ENCODE peak calls at places on chromosome 20, in five cellular contexts. F is mucosa of descending colon, K is Peyer's patch, A is A549, O is body of pancreas. W is an unnamed sample.

GRCh38 chr20:58099956-58100730 is 128.3 kb downstream of the ANKRD60 start:
- DNase-seq in F (no peak), A (no peak), O (no peak), K (no peak), W (no peak)

GRCh38 chr20:14067631-14068030 is 72.3 kb downstream of the MACROD2 start:
- DNase-seq in F (no peak), A (no peak), O (no peak), K (no peak), W (no peak)

GRCh38 chr20:46761566-46761965 is 52.1 kb downstream of the SLC2A10 start:
- DNase-seq in F (no peak), O (no peak), K (no peak), A (no peak), W (no peak)

GRCh38 chr20:25344634-25345033 is 46.0 kb downstream of the ABHD12 start:
- DNase-seq in K (no peak), F (no peak), O (no peak), A (no peak), W (no peak)

GRCh38 chr20:43096471-43096870 is 93.2 kb downstream of the PTPRT start:
- DNase-seq in O (no peak), K (no peak), A (no peak), F (no peak), W (no peak)

GRCh38 chr20:2005831-2006426 is 12.1 kb upstream of the PDYN start:
- DNase-seq in O (peak), A (no peak), F (no peak), K (peak), W (peak)

GRCh38 chr20:53224851-53225250 is 252.7 kb downstream of the TSHZ2 start:
- DNase-seq in F (no peak), O (no peak), A (no peak), K (no peak), W (no peak)

GRCh38 chr20:59669451-59669850 is 65.1 kb downstream of the PHACTR3 start:
- DNase-seq in K (no peak), F (no peak), A (no peak), O (no peak), W (no peak)

GRCh38 chr20:3648941-3649340 is 14.3 kb downstream of the GFRA4 start:
- DNase-seq in F (no peak), O (no peak), A (no peak), K (no peak), W (no peak)

GRCh38 chr20:45449528-45449927 is 20.0 kb upstream of the WFDC2 start:
- DNase-seq in O (no peak), F (no peak), K (no peak), A (no peak), W (no peak)

GRCh38 chr20:41135187-41135887 is 2.0 kb upstream of the PLCG1 start:
- DNase-seq in A (peak), O (peak), K (peak), F (no peak), W (peak)

GRCh38 chr20:23257848-23258746 is 92.5 kb upstream of the NXT1 start:
- DNase-seq in F (no peak), O (no peak), A (no peak), K (no peak), W (no peak)

GRCh38 chr20:43840382-43841070 is 74.1 kb upstream of the TOX2 start:
- DNase-seq in A (peak), K (peak), O (no peak), F (no peak), W (peak)

GRCh38 chr20:1858859-1859258 is 36.3 kb upstream of the SIRPA start:
- DNase-seq in K (no peak), F (no peak), A (no peak), O (no peak), W (no peak)

GRCh38 chr20:20546402-20546801 is 166.0 kb downstream of the RALGAPA2 start:
- DNase-seq in A (no peak), F (no peak), K (no peak), O (no peak), W (no peak)

GRCh38 chr20:41234546-41234945 is 83.0 kb downstream of the ZHX3 start:
- DNase-seq in K (no peak), F (no peak), A (no peak), O (no peak), W (no peak)

GRCh38 chr20:4150095-4150492 is 134.7 kb upstream of the RNF24 start:
- DNase-seq in K (no peak), O (no peak), A (peak), F (no peak), W (no peak)

GRCh38 chr20:58698741-58699141 is 6.1 kb downstream of the NPEPL1 start:
- DNase-seq in O (peak), K (no peak), F (no peak), A (no peak), W (no peak)

GRCh38 chr20:50744143-50744792 is 12.9 kb downstream of the PARD6B start:
- DNase-seq in K (no peak), F (peak), O (peak), A (peak), W (peak)

GRCh38 chr20:47854687-47855212 is 69.5 kb upstream of the SULF2 start:
- DNase-seq in O (no peak), K (no peak), F (no peak), A (peak), W (peak)

GRCh38 chr20:47332381-47333206 is 23.9 kb downstream of the ZMYND8 start:
- DNase-seq in K (no peak), F (no peak), O (no peak), A (no peak), W (no peak)

GRCh38 chr20:58021481-58021880 is 207.0 kb downstream of the ANKRD60 start:
- DNase-seq in A (no peak), F (no peak), O (no peak), K (no peak), W (no peak)

GRCh38 chr20:11140359-11140758 is 466.6 kb upstream of the JAG1 start:
- DNase-seq in F (no peak), K (no peak), A (no peak), O (no peak), W (no peak)

GRCh38 chr20:59723607-59724456 is 119.5 kb downstream of the PHACTR3 start:
- DNase-seq in O (no peak), K (no peak), A (no peak), F (no peak), W (no peak)

GRCh38 chr20:32516985-32517873 is 67.9 kb downstream of the NOL4L start:
- DNase-seq in O (peak), F (peak), K (no peak), A (no peak), W (no peak)
- TF ChIP-seq CTCF in O (no peak), F (no peak), K (no peak), A (no peak), W (no peak)

GRCh38 chr20:18034039-18034438 is 23.7 kb downstream of the OVOL2 start:
- DNase-seq in F (no peak), K (no peak), A (no peak), O (no peak), W (no peak)

GRCh38 chr20:18031050-18031449 is 26.7 kb downstream of the OVOL2 start:
- DNase-seq in K (no peak), O (no peak), A (no peak), F (no peak), W (no peak)

GRCh38 chr20:18030020-18030419 is 27.7 kb downstream of the OVOL2 start:
- DNase-seq in A (no peak), F (no peak), K (no peak), O (no peak), W (no peak)

GRCh38 chr20:18031888-18032509 is 25.7 kb downstream of the OVOL2 start:
- DNase-seq in O (no peak), A (no peak), K (no peak), F (no peak), W (no peak)

GRCh38 chr20:18032977-18033892 is 24.5 kb downstream of the OVOL2 start:
- DNase-seq in K (no peak), F (peak), A (no peak), O (no peak), W (no peak)
- TF ChIP-seq CTCF in K (no peak), F (no peak), A (no peak), O (no peak), W (no peak)

DNA sequence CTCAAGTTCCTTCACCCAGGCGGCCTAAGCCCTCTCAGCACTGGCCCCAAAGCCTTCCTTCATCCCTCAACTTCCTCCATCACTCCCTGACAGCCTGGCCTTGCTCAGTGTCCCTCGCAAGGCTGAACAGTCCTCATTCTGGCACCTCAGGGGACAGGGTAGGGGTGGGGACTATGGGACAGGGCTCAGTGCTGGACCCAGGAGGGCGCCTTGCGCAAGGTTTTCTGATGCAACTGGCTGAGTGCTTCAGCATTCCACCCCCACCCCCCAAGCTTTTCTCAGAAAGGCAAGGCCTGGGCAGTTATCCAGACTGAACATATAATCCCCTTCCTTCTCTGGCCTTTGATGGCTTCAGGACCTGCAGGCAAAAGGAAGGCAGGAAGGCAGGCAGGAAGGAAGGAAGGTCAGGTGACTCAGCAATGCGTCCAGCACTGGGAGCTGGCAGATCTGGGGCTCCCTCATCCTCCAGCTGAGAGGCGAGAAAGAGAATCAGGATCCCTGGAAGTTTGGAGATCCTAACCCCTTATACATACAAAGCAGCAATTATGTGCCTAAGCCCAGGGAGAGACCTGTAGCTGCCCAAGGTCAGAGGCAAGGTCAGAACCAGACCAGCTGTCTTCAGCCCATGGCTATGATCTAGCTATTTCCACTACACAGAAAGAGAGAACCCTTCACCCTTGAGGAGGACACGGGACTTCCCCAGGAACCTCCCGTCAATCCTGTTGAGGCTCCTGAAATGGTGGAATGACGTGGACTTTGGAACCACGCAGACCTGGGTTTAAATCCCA is 8.6 kb upstream of the TRIB3 start:
- DNase-seq in K (peak), A (peak), O (peak), F (peak), W (peak)
- TF ChIP-seq CTCF in K (no peak), A (no peak), O (no peak), F (no peak), W (no peak)

DNA sequence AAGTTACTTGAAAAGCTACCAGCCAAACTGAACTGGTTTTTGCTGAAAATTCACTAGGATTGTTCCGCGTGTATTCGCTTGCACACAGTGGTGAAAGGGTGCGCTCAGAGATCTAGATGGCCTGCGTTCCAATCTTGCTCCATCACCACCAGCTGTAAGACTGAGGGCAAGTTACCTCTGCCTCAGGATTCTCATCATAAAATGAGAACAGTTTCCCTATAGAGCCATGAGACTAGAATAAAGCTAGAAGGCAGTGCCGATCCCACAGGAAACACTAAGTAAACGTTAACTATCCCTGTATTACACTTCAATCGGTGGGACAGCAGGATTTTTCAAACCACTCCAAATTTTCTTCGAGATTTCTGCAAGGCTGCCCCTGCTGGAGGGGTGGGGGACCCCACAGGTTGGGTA is 838 bp downstream of the AHCY start:
- DNase-seq in K (no peak), A (peak), F (no peak), O (no peak), W (peak)
- TF ChIP-seq CTCF in K (no peak), A (no peak), F (no peak), O (no peak), W (peak)

GRCh38 chr20:33843854-33844253 is 32.7 kb downstream of the CHMP4B start:
- DNase-seq in O (peak), A (no peak), F (no peak), K (no peak), W (peak)
- TF ChIP-seq CTCF in O (no peak), A (no peak), F (no peak), K (no peak), W (no peak)

GRCh38 chr20:51811514-51811913 is 9.2 kb upstream of the SALL4 start:
- DNase-seq in A (no peak), O (no peak), K (no peak), F (no peak), W (no peak)

GRCh38 chr20:51811040-51811351 is 8.7 kb upstream of the SALL4 start:
- DNase-seq in O (no peak), F (no peak), K (no peak), A (no peak), W (no peak)

GRCh38 chr20:51818479-51819008 is 16.2 kb upstream of the SALL4 start:
- DNase-seq in A (no peak), K (no peak), O (no peak), F (no peak), W (no peak)

GRCh38 chr20:51812861-51813260 is 10.5 kb upstream of the SALL4 start:
- DNase-seq in O (no peak), A (no peak), K (no peak), F (no peak), W (no peak)

DNA sequence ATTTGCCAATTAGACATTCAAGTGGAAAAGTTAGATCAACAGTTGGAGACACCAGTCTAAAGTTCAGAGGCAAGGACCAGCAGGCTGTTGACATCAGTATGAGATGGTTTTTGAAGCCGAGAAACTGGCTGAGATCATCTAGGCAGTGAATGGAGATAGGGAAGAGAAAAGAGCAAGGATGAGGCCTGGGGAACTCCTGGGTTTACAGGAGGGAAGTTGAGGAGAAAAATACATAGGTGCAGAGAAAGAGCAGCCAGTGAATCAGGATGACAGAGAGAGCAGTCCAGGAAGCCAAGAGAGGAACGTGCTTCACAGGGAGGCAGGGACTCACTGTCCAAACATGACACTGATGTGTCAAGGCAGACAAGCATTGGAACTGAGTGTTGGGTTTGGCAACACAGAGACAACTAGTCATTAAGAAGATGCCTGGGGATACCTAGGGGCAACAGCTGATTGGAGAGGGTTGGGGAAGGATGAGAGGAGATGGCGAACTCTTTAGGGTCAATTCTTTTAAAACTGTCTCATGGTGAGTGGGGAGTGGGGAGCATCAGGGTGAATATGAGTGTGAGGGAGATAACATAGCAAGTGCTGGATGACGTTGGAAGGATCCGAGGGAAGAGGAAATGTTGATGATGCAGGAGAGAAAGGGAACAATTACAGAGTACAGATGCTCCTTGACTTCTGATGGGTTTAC is 13.2 kb upstream of the SALL4 start:
- DNase-seq in O (no peak), A (no peak), K (no peak), F (no peak), W (no peak)
- TF ChIP-seq CTCF in O (no peak), A (no peak), K (no peak), F (no peak), W (no peak)

GRCh38 chr20:38190936-38191371 is 25.9 kb upstream of the TGM2 start:
- DNase-seq in F (no peak), A (no peak), O (no peak), K (no peak), W (no peak)

GRCh38 chr20:38184098-38184497 is 19.0 kb upstream of the TGM2 start:
- DNase-seq in O (no peak), A (no peak), K (no peak), F (no peak), W (no peak)

GRCh38 chr20:38190166-38190565 is 25.1 kb upstream of the TGM2 start:
- DNase-seq in F (no peak), O (no peak), K (no peak), A (no peak), W (no peak)

GRCh38 chr20:38186788-38187221 is 21.7 kb upstream of the TGM2 start:
- DNase-seq in K (no peak), A (no peak), O (no peak), F (no peak), W (peak)

GRCh38 chr20:38187512-38187911 is 22.4 kb upstream of the TGM2 start:
- DNase-seq in O (no peak), A (no peak), F (no peak), K (no peak), W (no peak)
- TF ChIP-seq CTCF in O (no peak), A (no peak), F (no peak), K (no peak), W (no peak)

GRCh38 chr20:5214826-5215225 is 88.0 kb downstream of the CDS2 start:
- DNase-seq in F (no peak), A (no peak), O (no peak), K (no peak), W (no peak)
- TF ChIP-seq CTCF in F (no peak), A (no peak), O (no peak), K (no peak), W (no peak)

W was measured in Calu3.